ENCODE peak calls at places on chromosomes 16 and 17, in six cellular contexts. One of them, this sample, is unnamed.

GRCh38 chr16:83005653-83006160 is 378.9 kb downstream of the CDH13 start:
- DNase-seq in left cardiac atrium: no peak
- DNase-seq in activated T-helper 1 cell treated with Interleukin-2 at 50 U/mL for 16 hours: no peak
- DNase-seq in activated CD4-positive, alpha-beta T cell treated with anti-CD3 and anti-CD28 coated beads, Interleukin-2, amount 50 U/mL, for 24 hours: no peak
- DNase-seq in T-cell: no peak
- DNase-seq in sciatic nerve: no peak
- DNase-seq in this sample: no peak

GRCh38 chr17:760371-760770 is 8.3 kb upstream of the GEMIN4 start:
- DNase-seq in left cardiac atrium: peak; percentile 51
- DNase-seq in activated T-helper 1 cell treated with Interleukin-2 at 50 U/mL for 16 hours: no peak
- DNase-seq in activated CD4-positive, alpha-beta T cell treated with anti-CD3 and anti-CD28 coated beads, Interleukin-2, amount 50 U/mL, for 24 hours: no peak
- DNase-seq in T-cell: no peak
- DNase-seq in sciatic nerve: no peak
- DNase-seq in this sample: no peak

GRCh38 chr16:57186630-57187507 is 740 bp downstream of the RSPRY1 start:
- DNase-seq in left cardiac atrium: no peak
- DNase-seq in activated T-helper 1 cell treated with Interleukin-2 at 50 U/mL for 16 hours: no peak
- DNase-seq in activated CD4-positive, alpha-beta T cell treated with anti-CD3 and anti-CD28 coated beads, Interleukin-2, amount 50 U/mL, for 24 hours: peak; percentile 14
- DNase-seq in T-cell: no peak
- DNase-seq in sciatic nerve: no peak
- DNase-seq in this sample: no peak

GRCh38 chr17:58391302-58391984 is 25.9 kb downstream of the RNF43 start:
- DNase-seq in left cardiac atrium: peak; percentile 51
- DNase-seq in activated T-helper 1 cell treated with Interleukin-2 at 50 U/mL for 16 hours: no peak
- DNase-seq in activated CD4-positive, alpha-beta T cell treated with anti-CD3 and anti-CD28 coated beads, Interleukin-2, amount 50 U/mL, for 24 hours: no peak
- DNase-seq in T-cell: no peak
- DNase-seq in sciatic nerve: no peak
- DNase-seq in this sample: no peak

GRCh38 chr16:72434159-72434558 is 262.2 kb upstream of the PMFBP1 start:
- DNase-seq in left cardiac atrium: no peak
- DNase-seq in activated T-helper 1 cell treated with Interleukin-2 at 50 U/mL for 16 hours: no peak
- DNase-seq in activated CD4-positive, alpha-beta T cell treated with anti-CD3 and anti-CD28 coated beads, Interleukin-2, amount 50 U/mL, for 24 hours: no peak
- DNase-seq in T-cell: no peak
- DNase-seq in sciatic nerve: no peak
- DNase-seq in this sample: no peak

GRCh38 chr17:6510321-6511023 is 45.9 kb downstream of the PITPNM3 start:
- DNase-seq in left cardiac atrium: no peak
- DNase-seq in activated T-helper 1 cell treated with Interleukin-2 at 50 U/mL for 16 hours: no peak
- DNase-seq in activated CD4-positive, alpha-beta T cell treated with anti-CD3 and anti-CD28 coated beads, Interleukin-2, amount 50 U/mL, for 24 hours: no peak
- DNase-seq in T-cell: no peak
- DNase-seq in sciatic nerve: peak; percentile 10
- DNase-seq in this sample: no peak

GRCh38 chr17:4582101-4582501 is 2.2 kb upstream of the SMTNL2 start:
- DNase-seq in left cardiac atrium: no peak
- DNase-seq in activated T-helper 1 cell treated with Interleukin-2 at 50 U/mL for 16 hours: no peak
- DNase-seq in activated CD4-positive, alpha-beta T cell treated with anti-CD3 and anti-CD28 coated beads, Interleukin-2, amount 50 U/mL, for 24 hours: no peak
- DNase-seq in T-cell: no peak
- DNase-seq in sciatic nerve: no peak
- DNase-seq in this sample: no peak

GRCh38 chr16:1757714-1758461 is 13.5 kb downstream of the NME3 start:
- DNase-seq in left cardiac atrium: no peak
- DNase-seq in activated T-helper 1 cell treated with Interleukin-2 at 50 U/mL for 16 hours: no peak
- DNase-seq in activated CD4-positive, alpha-beta T cell treated with anti-CD3 and anti-CD28 coated beads, Interleukin-2, amount 50 U/mL, for 24 hours: no peak
- DNase-seq in T-cell: no peak
- DNase-seq in sciatic nerve: no peak
- DNase-seq in this sample: no peak

GRCh38 chr17:17062356-17062755 is 20.1 kb downstream of the MPRIP start:
- DNase-seq in left cardiac atrium: peak; percentile 16
- DNase-seq in activated T-helper 1 cell treated with Interleukin-2 at 50 U/mL for 16 hours: no peak
- DNase-seq in activated CD4-positive, alpha-beta T cell treated with anti-CD3 and anti-CD28 coated beads, Interleukin-2, amount 50 U/mL, for 24 hours: no peak
- DNase-seq in T-cell: no peak
- DNase-seq in sciatic nerve: peak; percentile 51
- DNase-seq in this sample: no peak

GRCh38 chr17:76515291-76515949 is 14.2 kb upstream of the RHBDF2 start:
- DNase-seq in left cardiac atrium: peak; percentile 82
- DNase-seq in activated T-helper 1 cell treated with Interleukin-2 at 50 U/mL for 16 hours: peak; percentile 77
- DNase-seq in activated CD4-positive, alpha-beta T cell treated with anti-CD3 and anti-CD28 coated beads, Interleukin-2, amount 50 U/mL, for 24 hours: peak; percentile 79
- DNase-seq in T-cell: peak; percentile 95
- DNase-seq in sciatic nerve: peak; percentile 79
- DNase-seq in this sample: peak; percentile 69

GRCh38 chr17:77372444-77373297 is 231.9 kb downstream of the SEC14L1 start:
- DNase-seq in left cardiac atrium: peak; percentile 88
- DNase-seq in activated T-helper 1 cell treated with Interleukin-2 at 50 U/mL for 16 hours: peak; percentile 54
- DNase-seq in activated CD4-positive, alpha-beta T cell treated with anti-CD3 and anti-CD28 coated beads, Interleukin-2, amount 50 U/mL, for 24 hours: peak; percentile 19
- DNase-seq in T-cell: peak; percentile 52
- DNase-seq in sciatic nerve: peak; percentile 92
- DNase-seq in this sample: no peak

GRCh38 chr16:20904507-20905079 is 4.0 kb downstream of the LYRM1 start:
- DNase-seq in left cardiac atrium: no peak
- DNase-seq in activated T-helper 1 cell treated with Interleukin-2 at 50 U/mL for 16 hours: no peak
- DNase-seq in activated CD4-positive, alpha-beta T cell treated with anti-CD3 and anti-CD28 coated beads, Interleukin-2, amount 50 U/mL, for 24 hours: peak; percentile 20
- DNase-seq in T-cell: peak; percentile 26
- DNase-seq in sciatic nerve: no peak
- DNase-seq in this sample: no peak

GRCh38 chr17:27893834-27894503 is 804 bp upstream of the LYRM9 start:
- DNase-seq in left cardiac atrium: no peak
- DNase-seq in activated T-helper 1 cell treated with Interleukin-2 at 50 U/mL for 16 hours: no peak
- DNase-seq in activated CD4-positive, alpha-beta T cell treated with anti-CD3 and anti-CD28 coated beads, Interleukin-2, amount 50 U/mL, for 24 hours: no peak
- DNase-seq in T-cell: no peak
- DNase-seq in sciatic nerve: no peak
- DNase-seq in this sample: no peak

GRCh38 chr16:50272687-50273381 is 6.5 kb downstream of the ADCY7 start:
- DNase-seq in left cardiac atrium: no peak
- DNase-seq in activated T-helper 1 cell treated with Interleukin-2 at 50 U/mL for 16 hours: no peak
- DNase-seq in activated CD4-positive, alpha-beta T cell treated with anti-CD3 and anti-CD28 coated beads, Interleukin-2, amount 50 U/mL, for 24 hours: no peak
- DNase-seq in T-cell: no peak
- DNase-seq in sciatic nerve: peak; percentile 45
- DNase-seq in this sample: no peak